ENCODE peak calls at places on chromosomes 6 and 20, in four cellular contexts. One of them, this sample, is unnamed.

GRCh38 chr6:100311707-100312266 is 152.9 kb downstream of the SIM1 start:
- DNase-seq in lung: no peak
- DNase-seq in foreskin fibroblast: peak
- DNase-seq in nucleus accumbens: no peak
- DNase-seq in this sample: no peak

GRCh38 chr20:41367393-41367695 is 726 bp upstream of the EMILIN3 start:
- DNase-seq in lung: no peak
- DNase-seq in foreskin fibroblast: no peak
- DNase-seq in nucleus accumbens: no peak
- DNase-seq in this sample: no peak

GRCh38 chr6:149079911-149080501 is 237.5 kb upstream of the TAB2 start:
- DNase-seq in lung: no peak
- DNase-seq in foreskin fibroblast: peak
- DNase-seq in nucleus accumbens: no peak
- DNase-seq in this sample: peak

GRCh38 chr6:75317503-75318206 is 33.1 kb upstream of the TMEM30A start:
- DNase-seq in lung: no peak
- DNase-seq in foreskin fibroblast: peak
- DNase-seq in nucleus accumbens: no peak
- DNase-seq in this sample: no peak

GRCh38 chr20:19973920-19974620 is 43.1 kb upstream of the NAA20 start:
- DNase-seq in lung: peak
- DNase-seq in foreskin fibroblast: peak
- DNase-seq in nucleus accumbens: no peak
- DNase-seq in this sample: no peak

GRCh38 chr20:37938954-37939353 is 36.0 kb downstream of the VSTM2L start:
- DNase-seq in lung: no peak
- DNase-seq in foreskin fibroblast: no peak
- DNase-seq in nucleus accumbens: no peak
- DNase-seq in this sample: no peak

GRCh38 chr20:19828233-19828632 is 70.2 kb downstream of the RIN2 start:
- DNase-seq in lung: no peak
- DNase-seq in foreskin fibroblast: no peak
- DNase-seq in nucleus accumbens: no peak
- DNase-seq in this sample: no peak

GRCh38 chr6:135117413-135117968 is 62.9 kb upstream of the HBS1L start:
- DNase-seq in lung: no peak
- DNase-seq in foreskin fibroblast: no peak
- DNase-seq in nucleus accumbens: no peak
- DNase-seq in this sample: no peak

GRCh38 chr20:44709797-44710196 is 5.4 kb upstream of the CCN5 start:
- DNase-seq in lung: no peak
- DNase-seq in foreskin fibroblast: no peak
- DNase-seq in nucleus accumbens: no peak
- DNase-seq in this sample: no peak

GRCh38 chr6:80143312-80143960 is 37.0 kb downstream of the BCKDHB start:
- DNase-seq in lung: peak
- DNase-seq in foreskin fibroblast: peak
- DNase-seq in nucleus accumbens: no peak
- DNase-seq in this sample: peak

GRCh38 chr20:16703570-16703969 is 26.3 kb upstream of the SNRPB2 start:
- DNase-seq in lung: no peak
- DNase-seq in foreskin fibroblast: no peak
- DNase-seq in nucleus accumbens: no peak
- DNase-seq in this sample: no peak

GRCh38 chr6:17615794-17616193 is 15.7 kb downstream of the FAM8A1 start:
- DNase-seq in lung: no peak
- DNase-seq in foreskin fibroblast: no peak
- DNase-seq in nucleus accumbens: no peak
- DNase-seq in this sample: no peak